ENCODE peak calls at places on chromosome 3, in six cellular contexts. One of them, this sample, is unnamed.

GRCh38 chr3:27312044-27312668 is 57.0 kb downstream of the NEK10 start:
- DNase-seq in AG10803: peak; percentile 77
- DNase-seq in foreskin fibroblast: peak; percentile 84
- DNase-seq in right atrium auricular region: no peak
- DNase-seq in WERI-Rb-1: peak; percentile 14
- DNase-seq in IMR-90: peak; percentile 79
- DNase-seq in this sample: peak; percentile 79

GRCh38 chr3:13674538-13675185 is 125.7 kb downstream of the FBLN2 start:
- DNase-seq in AG10803: no peak
- DNase-seq in foreskin fibroblast: no peak
- DNase-seq in right atrium auricular region: no peak
- DNase-seq in WERI-Rb-1: no peak
- DNase-seq in IMR-90: no peak
- DNase-seq in this sample: no peak

GRCh38 chr3:15875016-15875689 is 77.4 kb upstream of the ANKRD28 start:
- DNase-seq in AG10803: peak; percentile 52
- DNase-seq in foreskin fibroblast: peak; percentile 83
- DNase-seq in right atrium auricular region: no peak
- DNase-seq in WERI-Rb-1: no peak
- DNase-seq in IMR-90: peak; percentile 91
- DNase-seq in this sample: peak; percentile 63

GRCh38 chr3:97720417-97720816 is 44.1 kb upstream of the ARL6 start:
- DNase-seq in AG10803: peak; percentile 1
- DNase-seq in foreskin fibroblast: peak; percentile 7
- DNase-seq in right atrium auricular region: no peak
- DNase-seq in WERI-Rb-1: no peak
- DNase-seq in IMR-90: no peak
- DNase-seq in this sample: no peak

GRCh38 chr3:14235896-14236295 is 57.3 kb downstream of the LSM3 start:
- DNase-seq in AG10803: peak; percentile 84
- DNase-seq in foreskin fibroblast: peak; percentile 73
- DNase-seq in right atrium auricular region: peak; percentile 74
- DNase-seq in WERI-Rb-1: no peak
- DNase-seq in IMR-90: no peak
- DNase-seq in this sample: peak; percentile 61

GRCh38 chr3:25107918-25108617 is 320.0 kb upstream of the RARB start:
- DNase-seq in AG10803: no peak
- DNase-seq in foreskin fibroblast: no peak
- DNase-seq in right atrium auricular region: no peak
- DNase-seq in WERI-Rb-1: no peak
- DNase-seq in IMR-90: no peak
- DNase-seq in this sample: no peak

GRCh38 chr3:141380987-141381386 is 12.7 kb downstream of the ZBTB38 start:
- DNase-seq in AG10803: no peak
- DNase-seq in foreskin fibroblast: no peak
- DNase-seq in right atrium auricular region: no peak
- DNase-seq in WERI-Rb-1: no peak
- DNase-seq in IMR-90: no peak
- DNase-seq in this sample: no peak

GRCh38 chr3:167929937-167930336 is 165.8 kb downstream of the GOLIM4 start:
- DNase-seq in AG10803: no peak
- DNase-seq in foreskin fibroblast: no peak
- DNase-seq in right atrium auricular region: no peak
- DNase-seq in WERI-Rb-1: peak; percentile 6
- DNase-seq in IMR-90: no peak
- DNase-seq in this sample: peak; percentile 5

GRCh38 chr3:172550347-172550943 is 27.2 kb upstream of the TNFSF10 start:
- DNase-seq in AG10803: peak; percentile 90
- DNase-seq in foreskin fibroblast: peak; percentile 77
- DNase-seq in right atrium auricular region: no peak
- DNase-seq in WERI-Rb-1: no peak
- DNase-seq in IMR-90: peak; percentile 98
- DNase-seq in this sample: peak; percentile 91

GRCh38 chr3:181715601-181716340 is 4.0 kb downstream of the SOX2 start:
- DNase-seq in AG10803: no peak
- DNase-seq in foreskin fibroblast: no peak
- DNase-seq in right atrium auricular region: no peak
- DNase-seq in WERI-Rb-1: no peak
- DNase-seq in IMR-90: no peak
- DNase-seq in this sample: no peak

GRCh38 chr3:148955544-148956346 is 35.6 kb upstream of the GYG1 start:
- DNase-seq in AG10803: peak; percentile 96
- DNase-seq in foreskin fibroblast: peak; percentile 92
- DNase-seq in right atrium auricular region: peak; percentile 66
- DNase-seq in WERI-Rb-1: peak; percentile 41
- DNase-seq in IMR-90: peak; percentile 95
- DNase-seq in this sample: peak; percentile 89

GRCh38 chr3:55160241-55160877 is 232.5 kb upstream of the LRTM1 start:
- DNase-seq in AG10803: peak; percentile 100
- DNase-seq in foreskin fibroblast: peak; percentile 99
- DNase-seq in right atrium auricular region: peak; percentile 76
- DNase-seq in WERI-Rb-1: no peak
- DNase-seq in IMR-90: peak; percentile 100
- DNase-seq in this sample: peak; percentile 99

GRCh38 chr3:116446037-116446436 is 750 bp upstream of the LSAMP start:
- DNase-seq in AG10803: no peak
- DNase-seq in foreskin fibroblast: peak; percentile 7
- DNase-seq in right atrium auricular region: no peak
- DNase-seq in WERI-Rb-1: no peak
- DNase-seq in IMR-90: no peak
- DNase-seq in this sample: no peak

GRCh38 chr3:30269751-30270445 is 336.5 kb upstream of the TGFBR2 start:
- DNase-seq in AG10803: no peak
- DNase-seq in foreskin fibroblast: no peak
- DNase-seq in right atrium auricular region: no peak
- DNase-seq in WERI-Rb-1: no peak
- DNase-seq in IMR-90: no peak
- DNase-seq in this sample: no peak

GRCh38 chr3:124456506-124456905 is 273.7 kb upstream of the UMPS start:
- DNase-seq in AG10803: no peak
- DNase-seq in foreskin fibroblast: no peak
- DNase-seq in right atrium auricular region: no peak
- DNase-seq in WERI-Rb-1: no peak
- DNase-seq in IMR-90: no peak
- DNase-seq in this sample: no peak

GRCh38 chr3:46931631-46932441 is 44.7 kb downstream of the CCDC12 start:
- DNase-seq in AG10803: peak; percentile 21
- DNase-seq in foreskin fibroblast: peak; percentile 76
- DNase-seq in right atrium auricular region: no peak
- DNase-seq in WERI-Rb-1: no peak
- DNase-seq in IMR-90: peak; percentile 39
- DNase-seq in this sample: peak; percentile 95

GRCh38 chr3:126114406-126115386 is 30.8 kb upstream of the SLC41A3 start:
- DNase-seq in AG10803: no peak
- DNase-seq in foreskin fibroblast: no peak
- DNase-seq in right atrium auricular region: no peak
- DNase-seq in WERI-Rb-1: peak; percentile 45
- DNase-seq in IMR-90: no peak
- DNase-seq in this sample: no peak

GRCh38 chr3:154931484-154931883 is 148.6 kb upstream of the MME start:
- DNase-seq in AG10803: peak; percentile 75
- DNase-seq in foreskin fibroblast: peak; percentile 88
- DNase-seq in right atrium auricular region: no peak
- DNase-seq in WERI-Rb-1: no peak
- DNase-seq in IMR-90: peak; percentile 79
- DNase-seq in this sample: peak; percentile 79

GRCh38 chr3:38548154-38548931 is 52.2 kb downstream of the EXOG start:
- DNase-seq in AG10803: no peak
- DNase-seq in foreskin fibroblast: no peak
- DNase-seq in right atrium auricular region: peak; percentile 51
- DNase-seq in WERI-Rb-1: no peak
- DNase-seq in IMR-90: no peak
- DNase-seq in this sample: no peak

GRCh38 chr3:48765376-48765775 is 48.4 kb upstream of the IP6K2 start:
- DNase-seq in AG10803: no peak
- DNase-seq in foreskin fibroblast: peak; percentile 32
- DNase-seq in right atrium auricular region: no peak
- DNase-seq in WERI-Rb-1: peak; percentile 14
- DNase-seq in IMR-90: no peak
- DNase-seq in this sample: no peak

DNA sequence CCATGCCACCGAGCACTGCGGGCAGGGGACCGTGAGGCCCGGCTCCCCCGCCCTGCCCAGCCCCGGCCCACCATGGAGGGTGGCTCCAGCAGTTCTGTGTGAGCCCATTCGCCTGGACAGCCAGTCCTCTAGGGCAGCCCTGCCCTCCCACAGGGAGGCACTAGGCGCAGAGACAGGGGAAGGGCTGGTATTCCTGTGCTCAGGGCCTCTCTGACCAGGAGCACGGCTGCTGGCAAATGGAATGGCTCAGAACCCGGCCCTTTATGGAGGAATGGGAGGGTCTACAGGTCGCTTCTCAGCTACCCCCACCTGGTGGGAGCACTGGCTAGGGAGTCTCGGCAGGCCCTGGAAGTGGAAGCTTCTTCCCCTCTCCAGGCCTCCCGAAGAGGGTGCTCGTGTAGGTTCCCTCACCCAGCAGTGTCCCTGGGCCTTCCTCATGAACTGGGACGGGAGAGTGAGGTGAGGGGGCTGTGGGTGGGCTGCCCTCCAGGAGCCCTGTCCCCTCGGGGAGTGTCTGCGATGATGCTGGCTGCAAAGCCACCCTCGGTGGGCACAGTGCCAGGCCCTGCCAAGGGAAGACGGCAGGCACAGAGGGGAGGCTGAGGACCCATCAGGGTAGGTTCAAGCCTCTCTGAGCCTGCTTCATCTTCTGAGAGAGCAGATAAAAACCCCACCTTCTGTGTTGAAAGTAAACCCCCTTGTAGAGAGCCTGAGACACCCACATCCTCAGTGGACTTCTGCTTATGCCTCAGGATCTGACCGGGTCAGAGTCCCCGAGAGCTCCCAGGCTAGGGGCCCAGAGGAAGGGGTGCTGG is 1.5 kb downstream of the MELTF start:
- DNase-seq in AG10803: no peak
- DNase-seq in foreskin fibroblast: no peak
- DNase-seq in right atrium auricular region: peak; percentile 58
- DNase-seq in WERI-Rb-1: no peak
- DNase-seq in IMR-90: no peak
- DNase-seq in this sample: no peak
- H3K4me3 ChIP-seq in AG10803: no peak overlapping the region
- H3K4me3 ChIP-seq in foreskin fibroblast: no peak overlapping the region
- H3K4me3 ChIP-seq in right atrium auricular region: peak overlapping the region; percentile 61
- H3K4me3 ChIP-seq in WERI-Rb-1: no peak overlapping the region
- H3K4me3 ChIP-seq in IMR-90: no peak overlapping the region
- H3K4me3 ChIP-seq in this sample: peak overlapping the region; percentile 58

GRCh38 chr3:136860541-136860940 is 1.5 kb upstream of the NCK1 start:
- DNase-seq in AG10803: peak; percentile 33
- DNase-seq in foreskin fibroblast: peak; percentile 69
- DNase-seq in right atrium auricular region: no peak
- DNase-seq in WERI-Rb-1: no peak
- DNase-seq in IMR-90: no peak
- DNase-seq in this sample: peak; percentile 37

GRCh38 chr3:136862953-136863352 is 945 bp downstream of the NCK1 start:
- DNase-seq in AG10803: no peak
- DNase-seq in foreskin fibroblast: no peak
- DNase-seq in right atrium auricular region: no peak
- DNase-seq in WERI-Rb-1: no peak
- DNase-seq in IMR-90: no peak
- DNase-seq in this sample: no peak

GRCh38 chr3:136862611-136862951 is 573 bp downstream of the NCK1 start:
- DNase-seq in AG10803: peak; percentile 58
- DNase-seq in foreskin fibroblast: peak; percentile 64
- DNase-seq in right atrium auricular region: peak; percentile 70
- DNase-seq in WERI-Rb-1: peak; percentile 60
- DNase-seq in IMR-90: peak; percentile 57
- DNase-seq in this sample: peak; percentile 77

GRCh38 chr3:136858381-136858780 is 3.6 kb upstream of the NCK1 start:
- DNase-seq in AG10803: no peak
- DNase-seq in foreskin fibroblast: no peak
- DNase-seq in right atrium auricular region: no peak
- DNase-seq in WERI-Rb-1: no peak
- DNase-seq in IMR-90: no peak
- DNase-seq in this sample: peak; percentile 46

GRCh38 chr3:136861890-136862610 is at the start of gene NCK1:
- DNase-seq in AG10803: peak; percentile 98
- DNase-seq in foreskin fibroblast: peak; percentile 99
- DNase-seq in right atrium auricular region: peak; percentile 99
- DNase-seq in WERI-Rb-1: peak; percentile 98
- DNase-seq in IMR-90: peak; percentile 98
- DNase-seq in this sample: peak; percentile 99
- TF ChIP-seq CTCF in AG10803: peak; percentile 21
- TF ChIP-seq CTCF in foreskin fibroblast: peak; percentile 3
- TF ChIP-seq CTCF in right atrium auricular region: no peak
- TF ChIP-seq CTCF in WERI-Rb-1: peak; percentile 7
- TF ChIP-seq CTCF in IMR-90: peak; percentile 3
- TF ChIP-seq CTCF in this sample: no peak

DNA sequence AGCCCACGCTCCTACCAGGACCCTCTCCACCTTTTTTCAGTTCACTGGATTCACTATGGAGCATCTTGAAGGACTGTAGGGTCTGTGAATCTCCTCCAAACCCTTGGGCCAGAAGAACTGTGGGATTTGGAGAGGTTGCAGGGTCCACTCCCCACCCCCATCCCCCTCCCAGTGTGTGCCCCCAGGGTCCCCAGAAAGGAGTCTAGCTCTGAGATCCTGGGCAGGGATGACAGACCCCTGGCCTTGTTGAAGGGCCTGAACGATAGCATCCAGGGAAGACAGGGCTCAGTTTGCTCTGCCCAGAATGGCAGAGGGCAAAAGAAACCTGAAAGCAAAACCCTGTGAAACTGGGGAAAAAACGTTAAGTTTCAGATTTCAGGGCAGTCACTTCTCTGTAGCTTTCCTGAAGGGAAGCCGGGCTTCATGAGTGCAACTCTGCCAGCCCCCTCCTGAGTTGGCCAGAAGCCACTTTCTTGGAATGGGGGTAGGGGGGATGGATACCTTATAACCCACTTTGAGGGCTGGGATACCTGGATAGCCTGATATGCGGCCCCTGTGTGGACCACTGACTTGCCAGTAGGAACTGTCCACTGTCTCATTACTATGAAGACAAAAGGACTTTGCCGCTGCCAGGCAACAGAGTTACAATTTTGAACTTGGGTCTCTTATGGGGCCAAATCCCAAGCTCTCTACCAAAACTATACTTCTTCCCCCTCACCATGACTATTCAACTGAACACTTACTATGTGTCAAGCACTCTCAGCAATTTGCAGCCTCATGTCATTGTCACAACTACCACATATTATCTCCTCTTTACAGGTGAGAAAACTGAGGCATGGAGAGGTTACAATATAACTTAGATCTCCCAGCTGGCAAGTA is 1.6 kb upstream of the CISH start:
- DNase-seq in AG10803: no peak
- DNase-seq in foreskin fibroblast: no peak
- DNase-seq in right atrium auricular region: no peak
- DNase-seq in WERI-Rb-1: no peak
- DNase-seq in IMR-90: no peak
- DNase-seq in this sample: no peak
- H3K4me3 ChIP-seq in AG10803: no peak overlapping the region
- H3K4me3 ChIP-seq in foreskin fibroblast: no peak overlapping the region
- H3K4me3 ChIP-seq in right atrium auricular region: peak overlapping the region; percentile 66
- H3K4me3 ChIP-seq in WERI-Rb-1: no peak overlapping the region
- H3K4me3 ChIP-seq in IMR-90: no peak overlapping the region
- H3K4me3 ChIP-seq in this sample: peak overlapping the region; percentile 74

DNA sequence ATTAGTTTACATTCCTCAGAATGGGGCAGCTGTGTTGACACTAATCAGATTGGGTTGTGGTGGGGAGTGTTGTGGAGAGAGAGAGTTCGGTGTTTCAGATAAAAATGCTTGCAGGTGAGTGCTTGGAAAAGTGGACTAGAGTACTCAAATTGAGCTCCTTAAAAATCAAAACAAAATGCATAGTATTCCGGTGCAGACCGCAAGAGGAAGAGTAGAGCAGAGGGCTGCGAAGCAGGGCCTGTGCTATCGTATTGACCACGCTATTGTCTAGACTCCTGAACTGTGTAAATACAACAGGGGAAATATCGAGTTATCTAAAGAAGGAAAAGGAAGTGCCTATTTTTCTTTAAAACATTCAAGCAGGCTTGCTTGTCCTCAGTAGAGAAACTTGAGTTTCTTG is 159.5 kb downstream of the TP63 start:
- DNase-seq in AG10803: no peak
- DNase-seq in foreskin fibroblast: no peak
- DNase-seq in right atrium auricular region: no peak
- DNase-seq in WERI-Rb-1: no peak
- DNase-seq in IMR-90: no peak
- DNase-seq in this sample: no peak
- TF ChIP-seq CTCF in AG10803: no peak
- TF ChIP-seq CTCF in foreskin fibroblast: no peak
- TF ChIP-seq CTCF in right atrium auricular region: no peak
- TF ChIP-seq CTCF in WERI-Rb-1: no peak
- TF ChIP-seq CTCF in IMR-90: no peak
- TF ChIP-seq CTCF in this sample: no peak